ENCODE peak calls at places on chromosomes 4 and X, in seven cellular contexts. D is AG04450, Z is uterus, B is neuronal stem cell, M is esophagus squamous epithelium, K is aorta, J is A549. X is an unnamed sample.

GRCh38 chrX:19193584-19193983 is 71.3 kb upstream of the ADGRG2 start:
- DNase-seq in K (no peak), B (no peak), D (no peak), Z (no peak), J (no peak), M (no peak), X (no peak)

GRCh38 chr4:147714575-147715401 is 17.1 kb upstream of the ARHGAP10 start:
- DNase-seq in K (peak; percentile 79), B (no peak), J (no peak), M (no peak), D (peak; percentile 60), Z (peak; percentile 60), X (peak; percentile 92)

GRCh38 chr4:155742310-155743015 is 16.4 kb upstream of the GUCY1B1 start:
- DNase-seq in M (no peak), B (no peak), D (no peak), J (no peak), K (no peak), Z (no peak), X (no peak)

GRCh38 chr4:153112071-153112460 is 92.2 kb upstream of the TRIM2 start:
- DNase-seq in M (no peak), D (no peak), Z (no peak), B (no peak), J (no peak), K (no peak), X (no peak)

GRCh38 chr4:127988638-127989037 is 23.4 kb downstream of the ABHD18 start:
- DNase-seq in D (no peak), M (no peak), J (no peak), K (no peak), Z (no peak), B (no peak), X (no peak)

GRCh38 chrX:97155809-97156208 is 272.1 kb downstream of the RPA4 start:
- DNase-seq in J (no peak), B (no peak), M (no peak), Z (no peak), K (no peak), D (no peak), X (no peak)

GRCh38 chr4:3470244-3471097 is 7.4 kb downstream of the DOK7 start:
- DNase-seq in D (peak; percentile 37), M (no peak), Z (no peak), J (no peak), K (no peak), B (no peak), X (peak; percentile 47)

GRCh38 chrX:11886745-11887144 is 128.7 kb downstream of the MSL3 start:
- DNase-seq in B (no peak), K (no peak), D (no peak), Z (no peak), M (no peak), J (no peak), X (no peak)

DNA sequence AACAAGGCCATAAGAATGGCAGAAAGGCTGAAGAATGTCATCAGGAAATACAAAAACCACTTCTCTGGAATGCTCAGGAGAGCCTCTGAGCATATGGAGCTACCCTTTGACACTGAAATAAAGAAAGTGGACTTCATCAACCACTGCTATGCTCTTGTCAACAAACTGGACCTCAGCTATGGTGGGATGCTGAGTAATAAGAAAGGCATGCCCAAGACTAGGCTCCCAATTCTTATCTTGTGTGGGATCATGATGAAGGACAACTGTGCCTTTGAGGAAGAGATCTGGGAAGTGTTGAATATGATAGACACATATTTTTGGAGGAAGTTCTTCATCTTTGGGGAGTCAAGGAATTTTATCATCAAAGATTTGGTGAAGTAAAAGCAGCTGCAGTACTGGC is 86.9 kb upstream of the MAGEB16 start:
- DNase-seq in M (no peak), J (no peak), D (no peak), Z (no peak), B (no peak), K (no peak), X (no peak)
- H3K27ac ChIP-seq in M (no peak overlapping the region), J (no peak overlapping the region), D (no peak overlapping the region), Z (no peak overlapping the region), B (no peak overlapping the region), K (no peak overlapping the region), X (no peak overlapping the region)

GRCh38 chr4:577499-578450 is 1.7 kb upstream of the TMEM271 start:
- DNase-seq in K (no peak), M (no peak), B (peak; percentile 37), J (no peak), Z (no peak), D (no peak), X (peak; percentile 54)
- H3K4me3 ChIP-seq in K (no peak overlapping the region), M (no peak overlapping the region), B (peak overlapping the region; percentile 20), J (no peak overlapping the region), Z (no peak overlapping the region), D (no peak overlapping the region), X (no peak overlapping the region)

GRCh38 chrX:50799531-50799961 is 14.4 kb downstream of the SHROOM4 start:
- DNase-seq in K (peak; percentile 40), J (no peak), B (no peak), M (no peak), D (no peak), Z (no peak), X (peak; percentile 49)
- H3K27ac ChIP-seq in K (no peak overlapping the region), J (no peak overlapping the region), B (no peak overlapping the region), M (peak overlapping the region; percentile 54), D (no peak overlapping the region), Z (no peak overlapping the region), X (peak overlapping the region; percentile 45)

GRCh38 chr4:42515156-42515884 is 118.0 kb downstream of the SHISA3 start:
- DNase-seq in D (no peak), Z (no peak), J (no peak), M (no peak), B (no peak), K (no peak), X (peak; percentile 18)
- H3K4me3 ChIP-seq in D (no peak overlapping the region), Z (no peak overlapping the region), J (no peak overlapping the region), M (no peak overlapping the region), B (no peak overlapping the region), K (no peak overlapping the region), X (no peak overlapping the region)

GRCh38 chr4:86967798-86968197 is 33.0 kb downstream of the AFF1 start:
- DNase-seq in M (no peak), B (no peak), Z (no peak), J (no peak), K (no peak), D (no peak), X (peak; percentile 37)

GRCh38 chr4:86965019-86965976 is 30.5 kb downstream of the AFF1 start:
- DNase-seq in M (no peak), B (no peak), K (no peak), D (no peak), J (no peak), Z (no peak), X (no peak)

GRCh38 chr4:86968477-86969015 is 33.7 kb downstream of the AFF1 start:
- DNase-seq in Z (no peak), K (no peak), D (no peak), M (no peak), J (no peak), B (no peak), X (no peak)

GRCh38 chr4:86963697-86964096 is 28.9 kb downstream of the AFF1 start:
- DNase-seq in D (no peak), M (no peak), J (no peak), Z (no peak), B (no peak), K (no peak), X (peak; percentile 69)

GRCh38 chr4:86967061-86967460 is 32.2 kb downstream of the AFF1 start:
- DNase-seq in K (no peak), Z (no peak), M (no peak), D (no peak), J (no peak), B (no peak), X (no peak)
- H3K27ac ChIP-seq in K (no peak overlapping the region), Z (no peak overlapping the region), M (no peak overlapping the region), D (no peak overlapping the region), J (no peak overlapping the region), B (no peak overlapping the region), X (no peak overlapping the region)

GRCh38 chr4:1171306-1172227 is 816 bp downstream of the SPON2 start:
- DNase-seq in Z (no peak), B (no peak), K (no peak), J (no peak), D (no peak), M (no peak), X (peak; percentile 43)
- H3K4me3 ChIP-seq in Z (peak overlapping the region; percentile 51), B (peak overlapping the region; percentile 72), K (no peak overlapping the region), J (no peak overlapping the region), D (peak overlapping the region; percentile 62), M (peak overlapping the region; percentile 52), X (peak overlapping the region; percentile 26)

DNA sequence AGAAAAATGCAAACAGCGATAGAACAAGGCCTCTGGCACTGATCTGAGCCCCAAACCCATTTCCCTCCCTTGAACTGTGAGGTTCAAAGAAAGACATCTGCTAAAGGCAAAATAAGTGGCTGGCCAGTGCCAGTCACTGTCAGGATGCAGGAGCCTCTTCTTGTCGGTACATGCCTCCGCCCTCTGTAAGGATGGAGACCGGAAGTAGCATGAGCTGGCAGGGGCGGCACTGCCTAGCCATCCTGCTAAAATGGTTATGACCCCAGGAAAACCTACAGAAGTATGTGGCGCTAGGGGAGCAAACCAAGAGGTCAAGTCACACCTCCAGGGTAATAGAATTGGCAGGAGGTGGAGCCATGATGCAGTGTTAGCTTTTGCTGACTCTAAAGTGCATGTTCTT is 180.3 kb downstream of the DCLK2 start:
- DNase-seq in D (no peak), Z (no peak), J (no peak), K (no peak), M (no peak), B (no peak), X (no peak)
- H3K27ac ChIP-seq in D (no peak overlapping the region), Z (no peak overlapping the region), J (no peak overlapping the region), K (no peak overlapping the region), M (no peak overlapping the region), B (no peak overlapping the region), X (no peak overlapping the region)